ENCODE peak calls at places on chromosome 14, in eight cellular contexts. V is stomach; N is coronary artery; W is Panc1; J is brain microvascular endothelial cell; M is tibial nerve; G is CD8-positive, alpha-beta T cell; H is PC-3. B is an unnamed sample.

GRCh38 chr14:37598085-37598972 is 2.9 kb downstream of the TTC6 start:
- DNase-seq in V (peak), N (no peak), W (no peak), J (no peak), M (no peak), G (no peak), H (peak), B (peak)

GRCh38 chr14:74018029-74018703 is 922 bp downstream of the ENTPD5 start:
- DNase-seq in V (no peak), N (no peak), W (no peak), J (no peak), M (no peak), G (no peak), H (peak), B (no peak)

GRCh38 chr14:67941456-67942018 is 122.0 kb downstream of the RAD51B start:
- DNase-seq in V (no peak), N (no peak), W (no peak), J (peak), M (no peak), G (no peak), H (peak), B (no peak)

GRCh38 chr14:29637406-29637805 is 290.2 kb downstream of the PRKD1 start:
- DNase-seq in V (peak), N (no peak), W (no peak), J (peak), M (peak), G (no peak), H (peak), B (peak)

GRCh38 chr14:103050935-103051334 is 6.4 kb downstream of the CDC42BPB start:
- DNase-seq in V (no peak), N (no peak), W (no peak), J (no peak), M (no peak), G (no peak), H (no peak), B (no peak)

GRCh38 chr14:59244581-59244980 is 56.1 kb downstream of the DAAM1 start:
- DNase-seq in V (no peak), N (no peak), W (no peak), J (no peak), M (no peak), G (no peak), H (peak), B (peak)

GRCh38 chr14:32382704-32383103 is 53.6 kb downstream of the AKAP6 start:
- DNase-seq in V (no peak), N (no peak), W (no peak), J (no peak), M (no peak), G (no peak), H (peak), B (no peak)

GRCh38 chr14:50772361-50772760 is 58.6 kb downstream of the NIN start:
- DNase-seq in V (no peak), N (no peak), W (no peak), J (peak), M (no peak), G (no peak), H (no peak), B (no peak)

GRCh38 chr14:27623782-27624181 is 1025.9 kb upstream of the NOVA1 start:
- DNase-seq in V (no peak), N (no peak), W (no peak), J (no peak), M (no peak), G (no peak), H (no peak), B (no peak)

GRCh38 chr14:47539065-47539464 is 136.3 kb downstream of the MDGA2 start:
- DNase-seq in V (no peak), N (no peak), W (no peak), J (peak), M (no peak), G (no peak), H (peak), B (no peak)

GRCh38 chr14:94056579-94057308 is 24.3 kb downstream of the DDX24 start:
- DNase-seq in V (no peak), N (peak), W (no peak), J (peak), M (no peak), G (no peak), H (no peak), B (no peak)

GRCh38 chr14:105064721-105065143 is 498 bp downstream of the GPR132 start:
- DNase-seq in V (no peak), N (peak), W (no peak), J (peak), M (no peak), G (no peak), H (peak), B (no peak)
- H3K27ac ChIP-seq in V (peak), N (no peak), W (no peak), J (no peak), M (peak), G (peak), H (no peak), B (peak)

GRCh38 chr14:39704581-39704980 is 272.3 kb upstream of the FBXO33 start:
- DNase-seq in V (no peak), N (no peak), W (no peak), J (no peak), M (no peak), G (no peak), H (no peak), B (no peak)
- TF ChIP-seq CTCF in V (no peak), N (no peak), W (no peak), J (no peak), M (no peak), G (no peak), H (no peak), B (no peak)

DNA sequence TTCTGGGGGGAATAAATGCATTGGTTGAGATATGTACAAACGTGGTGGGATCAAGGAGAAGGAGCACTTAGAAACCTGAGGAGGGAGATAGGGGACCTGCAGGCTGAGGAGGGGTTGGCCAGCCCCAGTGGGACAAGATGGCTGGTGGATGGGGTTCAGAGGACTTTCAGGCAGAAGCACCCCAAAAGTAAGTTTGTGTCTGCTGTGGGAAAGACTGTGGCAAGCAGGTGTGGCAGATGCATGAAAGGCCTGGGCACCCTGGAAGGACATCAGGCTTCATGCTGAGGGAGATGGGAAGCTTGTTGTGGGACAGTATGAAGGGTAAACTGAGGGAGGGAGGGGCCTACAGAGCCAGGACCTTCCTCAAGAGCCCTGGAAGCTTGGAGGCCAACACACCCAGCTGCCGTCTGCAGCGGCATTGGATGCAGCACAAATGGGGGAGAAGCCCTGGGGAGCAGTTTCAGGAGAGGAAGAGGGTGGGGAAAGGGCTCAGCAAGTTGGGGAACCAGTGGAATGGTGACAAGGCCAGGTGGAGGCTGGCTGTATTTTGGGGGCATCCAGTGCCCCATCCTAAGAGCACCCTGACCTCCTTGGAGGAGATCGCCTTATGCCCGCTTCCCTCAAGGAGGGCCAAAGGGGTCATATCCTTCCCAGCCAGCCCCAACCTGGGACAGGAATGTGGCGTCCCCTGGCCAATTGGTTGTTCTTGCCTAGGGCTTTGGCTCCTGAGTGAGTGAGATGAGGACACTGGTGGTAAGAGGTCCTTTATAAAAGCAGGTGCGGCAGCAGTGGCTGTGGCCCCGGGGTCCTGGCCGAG is 20.8 kb downstream of the NFKBIA start:
- DNase-seq in V (no peak), N (no peak), W (no peak), J (no peak), M (no peak), G (no peak), H (no peak), B (no peak)
- H3K4me3 ChIP-seq in V (no peak), N (no peak), W (no peak), J (no peak), M (no peak), G (no peak), H (no peak), B (no peak)

DNA sequence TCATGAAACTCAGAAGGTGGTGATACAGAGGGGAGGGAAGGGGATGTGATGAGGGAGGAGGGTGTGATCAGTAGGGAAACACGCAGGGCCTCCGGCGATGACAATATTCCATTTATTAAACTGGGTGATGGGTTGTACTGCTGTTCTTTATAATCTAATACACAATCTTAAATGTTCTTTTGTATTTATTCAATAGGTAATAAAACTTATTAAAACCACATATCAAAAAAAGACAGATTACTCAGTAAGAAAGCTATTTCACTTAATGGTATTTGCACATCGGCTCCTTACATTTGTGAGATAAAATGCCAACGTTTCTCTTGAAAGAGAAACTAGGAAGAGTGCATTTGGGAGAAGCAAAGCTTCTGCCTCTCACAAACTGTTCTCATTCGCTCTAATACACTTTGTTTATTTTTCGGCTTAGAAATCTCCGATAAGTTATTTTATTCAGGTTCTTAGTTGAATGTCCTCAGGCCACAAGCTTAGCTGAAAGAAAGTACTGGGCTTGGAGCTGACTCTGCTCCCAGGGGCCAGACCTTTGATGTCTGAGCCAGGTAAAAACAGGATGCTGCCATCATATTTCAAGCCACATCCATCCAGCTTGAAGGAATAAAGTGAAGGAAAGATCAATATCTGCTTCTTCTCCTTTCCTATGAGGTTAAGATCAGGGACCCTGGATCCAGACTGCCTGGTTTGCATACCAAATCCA is 17.5 kb downstream of the STON2 start:
- DNase-seq in V (no peak), N (no peak), W (no peak), J (no peak), M (no peak), G (no peak), H (peak), B (no peak)
- H3K27ac ChIP-seq in V (no peak), N (no peak), W (no peak), J (no peak), M (no peak), G (no peak), H (peak), B (no peak)

GRCh38 chr14:69027242-69027913 is 48.3 kb upstream of the ACTN1 start:
- DNase-seq in V (no peak), N (no peak), W (no peak), J (no peak), M (no peak), G (no peak), H (no peak), B (no peak)
- TF ChIP-seq CTCF in V (no peak), N (no peak), W (no peak), J (no peak), M (no peak), G (no peak), H (no peak), B (no peak)

GRCh38 chr14:22252591-22253178 is 336.3 kb downstream of the DAD1 start:
- DNase-seq in V (no peak), N (no peak), W (no peak), J (no peak), M (no peak), G (no peak), H (no peak), B (no peak)

GRCh38 chr14:22255042-22255441 is 334.0 kb downstream of the DAD1 start:
- DNase-seq in V (no peak), N (no peak), W (no peak), J (no peak), M (no peak), G (no peak), H (peak), B (no peak)

GRCh38 chr14:22249775-22250174 is 339.2 kb downstream of the DAD1 start:
- DNase-seq in V (no peak), N (no peak), W (no peak), J (no peak), M (no peak), G (no peak), H (no peak), B (no peak)

DNA sequence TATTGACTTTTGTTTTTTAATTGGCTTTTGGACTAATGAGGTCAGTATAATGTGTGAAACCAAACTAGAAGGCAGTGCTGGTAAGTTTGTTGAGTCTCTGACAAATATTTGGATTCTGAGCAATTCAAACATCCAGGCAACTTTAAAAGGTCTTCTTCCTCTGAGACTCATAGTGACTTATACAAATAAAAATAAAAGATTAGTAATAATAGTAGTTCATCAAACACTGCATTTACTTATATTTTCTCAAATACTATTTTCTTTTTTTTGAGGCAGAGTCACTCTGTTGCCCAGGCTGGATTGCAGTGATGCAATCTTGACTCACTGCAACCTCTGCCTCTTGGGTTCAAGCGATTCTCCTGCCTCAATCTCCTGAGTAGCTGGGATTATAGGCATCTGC is 337.9 kb downstream of the DAD1 start:
- DNase-seq in V (no peak), N (no peak), W (no peak), J (peak), M (no peak), G (no peak), H (peak), B (no peak)
- H3K4me3 ChIP-seq in V (no peak), N (no peak), W (no peak), J (no peak), M (no peak), G (no peak), H (no peak), B (no peak)

GRCh38 chr14:100554082-100554677 is 33.0 kb downstream of the BEGAIN start:
- DNase-seq in V (peak), N (no peak), W (no peak), J (no peak), M (peak), G (no peak), H (no peak), B (peak)
- H3K27ac ChIP-seq in V (no peak), N (no peak), W (no peak), J (no peak), M (peak), G (no peak), H (no peak), B (no peak)

DNA sequence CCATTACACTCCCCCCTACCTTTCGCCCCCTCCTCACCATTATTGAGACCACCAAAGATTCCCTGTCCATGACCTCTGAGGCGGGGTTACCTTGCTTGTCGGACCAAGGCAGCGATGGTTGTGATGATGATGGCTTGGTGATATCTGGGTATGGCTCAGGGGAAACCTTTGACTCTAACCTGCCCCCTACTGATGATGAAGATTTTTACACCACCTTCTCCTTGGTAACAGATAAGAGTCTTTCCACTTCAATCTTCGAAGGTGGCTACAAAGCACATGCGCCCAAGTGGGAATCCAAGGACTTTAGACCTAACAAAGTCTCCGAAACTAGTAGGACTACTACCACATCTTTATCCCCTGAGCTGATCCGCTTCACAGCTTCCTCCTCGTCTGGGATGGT is 350.2 kb downstream of the DIO2 start:
- DNase-seq in V (no peak), N (no peak), W (no peak), J (no peak), M (no peak), G (no peak), H (peak), B (no peak)
- TF ChIP-seq CTCF in V (no peak), N (no peak), W (no peak), J (peak), M (no peak), G (no peak), H (peak), B (no peak)

GRCh38 chr14:69132513-69133181 is 20.3 kb downstream of the DCAF5 start:
- DNase-seq in V (no peak), N (no peak), W (no peak), J (peak), M (no peak), G (no peak), H (no peak), B (no peak)
- H3K4me3 ChIP-seq in V (no peak), N (no peak), W (no peak), J (no peak), M (no peak), G (no peak), H (no peak), B (no peak)